ENCODE peak calls at places on chromosome 5, in four cellular contexts. N is psoas muscle, S is progenitor cell of endocrine pancreas, H is GM04503. U is an unnamed sample.

GRCh38 chr5:136963521-136963920 is 535.6 kb downstream of the SPOCK1 start:
- DNase-seq in N (no peak), H (no peak), S (no peak), U (no peak)

GRCh38 chr5:151237685-151238084 is 13.8 kb upstream of the CCDC69 start:
- DNase-seq in N (no peak), S (no peak), H (no peak), U (no peak)

GRCh38 chr5:139642213-139642612 is 5.9 kb upstream of the CXXC5 start:
- DNase-seq in H (no peak), N (no peak), S (peak; percentile 5), U (no peak)

GRCh38 chr5:147690595-147690994 is 91.9 kb downstream of the JAKMIP2 start:
- DNase-seq in S (no peak), H (no peak), N (no peak), U (peak; percentile 7)

GRCh38 chr5:149605998-149606721 is 24.9 kb downstream of the ARHGEF37 start:
- DNase-seq in S (no peak), H (peak; percentile 85), N (peak; percentile 32), U (peak; percentile 64)

GRCh38 chr5:172540099-172540870 is 86.0 kb upstream of the SH3PXD2B start:
- DNase-seq in H (no peak), S (peak; percentile 0), N (no peak), U (no peak)

GRCh38 chr5:174816858-174817257 is 92.5 kb downstream of the MSX2 start:
- DNase-seq in H (no peak), N (no peak), S (no peak), U (no peak)

GRCh38 chr5:79759848-79760247 is 70.2 kb downstream of the CMYA5 start:
- DNase-seq in S (no peak), H (no peak), N (no peak), U (no peak)

GRCh38 chr5:19125956-19126713 is 861.9 kb downstream of the CDH18 start:
- DNase-seq in S (no peak), N (no peak), H (no peak), U (no peak)

GRCh38 chr5:149762958-149763630 is 33.0 kb downstream of the PPARGC1B start:
- DNase-seq in S (no peak), N (no peak), H (no peak), U (no peak)

GRCh38 chr5:136811086-136811485 is 445.7 kb upstream of the TRPC7 start:
- DNase-seq in N (no peak), S (no peak), H (no peak), U (peak; percentile 11)

GRCh38 chr5:91419571-91420537 is 36.7 kb upstream of the ARRDC3 start:
- DNase-seq in N (peak; percentile 34), H (peak; percentile 7), S (peak; percentile 30), U (peak; percentile 81)

GRCh38 chr5:146193291-146193690 is 10.1 kb upstream of the RBM27 start:
- DNase-seq in S (no peak), H (no peak), N (no peak), U (peak; percentile 52)

GRCh38 chr5:53180971-53181370 is 71.4 kb upstream of the MOCS2 start:
- DNase-seq in N (no peak), S (no peak), H (no peak), U (no peak)

GRCh38 chr5:141822134-141822533 is 56.1 kb downstream of the PCDH1 start:
- DNase-seq in S (no peak), N (peak; percentile 28), H (no peak), U (peak; percentile 42)

GRCh38 chr5:74669824-74670223 is 15.2 kb upstream of the HEXB start:
- DNase-seq in H (no peak), S (no peak), N (no peak), U (no peak)

GRCh38 chr5:142446131-142446959 is 121.5 kb upstream of the SPRY4 start:
- DNase-seq in H (no peak), S (no peak), N (no peak), U (peak; percentile 87)

GRCh38 chr5:133049726-133050048 is 2.1 kb upstream of the HSPA4 start:
- DNase-seq in H (no peak), N (no peak), S (no peak), U (no peak)

GRCh38 chr5:115190388-115190787 is 20.7 kb upstream of the TRIM36 start:
- DNase-seq in H (no peak), S (no peak), N (no peak), U (no peak)

GRCh38 chr5:141559481-141559880 is 59.3 kb downstream of the DIAPH1 start:
- DNase-seq in S (no peak), H (peak; percentile 27), N (no peak), U (peak; percentile 60)